ENCODE peak calls at places on chromosome 2, in eight cellular contexts. L is cardiac muscle cell; X is BE2C; R is GM23338; J is left ventricle myocardium inferior; W is mammary epithelial cell; Q is mucosa of descending colon; Z is CD8-positive, alpha-beta T cell. G is an unnamed sample.
A peak's percentile ranks its signal among the peaks of the same experiment; 100 is the strongest.

GRCh38 chr2:168666339-168666738 is 136.1 kb upstream of the NOSTRIN start:
- DNase-seq in Q (no peak), X (no peak), R (no peak), Z (no peak), W (peak; percentile 77), J (no peak), L (no peak), G (no peak)

GRCh38 chr2:205827809-205828208 is 145.5 kb downstream of the NRP2 start:
- DNase-seq in R (no peak), J (no peak), W (no peak), Z (no peak), L (no peak), Q (no peak), X (no peak), G (peak; percentile 44)

GRCh38 chr2:64454316-64455030 is 511 bp downstream of the LGALSL start:
- DNase-seq in X (peak; percentile 63), R (peak; percentile 72), W (peak; percentile 55), Q (peak; percentile 50), Z (peak; percentile 33), J (peak; percentile 61), L (peak; percentile 83), G (peak; percentile 54)

GRCh38 chr2:108571262-108571661 is 37.0 kb downstream of the LIMS1 start:
- DNase-seq in Z (no peak), R (no peak), Q (no peak), L (no peak), X (no peak), J (no peak), W (no peak), G (no peak)

GRCh38 chr2:202161106-202161836 is 77.1 kb downstream of the SUMO1 start:
- DNase-seq in Q (no peak), X (no peak), J (no peak), W (no peak), R (no peak), L (peak; percentile 27), Z (no peak), G (peak; percentile 64)

GRCh38 chr2:201114350-201114749 is 1.6 kb upstream of the CFLAR start:
- DNase-seq in X (no peak), J (no peak), R (no peak), Q (no peak), Z (no peak), L (no peak), W (no peak), G (no peak)

GRCh38 chr2:73239776-73240175 is 5.7 kb downstream of the CCT7 start:
- DNase-seq in Q (no peak), X (no peak), L (no peak), Z (no peak), W (no peak), R (no peak), J (no peak), G (no peak)

GRCh38 chr2:186848873-186849578 is at the start of gene ZSWIM2:
- DNase-seq in X (peak; percentile 83), L (peak; percentile 83), Z (peak; percentile 20), R (peak; percentile 96), W (peak; percentile 76), Q (peak; percentile 8), J (peak; percentile 36), G (peak; percentile 46)

GRCh38 chr2:200454839-200455801 is 54.7 kb downstream of the KCTD18 start:
- DNase-seq in R (no peak), J (no peak), X (no peak), Q (no peak), Z (no peak), W (peak; percentile 27), L (no peak), G (no peak)

GRCh38 chr2:61694312-61695274 is 156.4 kb upstream of the XPO1 start:
- DNase-seq in J (peak; percentile 95), X (peak; percentile 89), W (peak; percentile 78), R (peak; percentile 98), Q (peak; percentile 98), Z (peak; percentile 75), L (peak; percentile 93), G (peak; percentile 95)

GRCh38 chr2:165601065-165601830 is 131.8 kb downstream of the CSRNP3 start:
- DNase-seq in Z (no peak), R (no peak), L (peak; percentile 8), J (no peak), X (no peak), Q (no peak), W (no peak), G (no peak)

GRCh38 chr2:134435505-134435904 is 181.6 kb downstream of the MGAT5 start:
- DNase-seq in J (no peak), L (no peak), Q (no peak), R (no peak), X (no peak), W (no peak), Z (no peak), G (no peak)

GRCh38 chr2:64276417-64277095 is 132.3 kb upstream of the PELI1 start:
- DNase-seq in Z (no peak), R (peak; percentile 95), Q (no peak), W (peak; percentile 35), J (no peak), L (no peak), X (no peak), G (no peak)

GRCh38 chr2:164671664-164672396 is 50.5 kb upstream of the GRB14 start:
- DNase-seq in R (no peak), L (no peak), J (no peak), W (no peak), X (no peak), Q (no peak), Z (no peak), G (no peak)

GRCh38 chr2:96828436-96828835 is 12.4 kb downstream of the CNNM3 start:
- DNase-seq in Z (no peak), L (no peak), W (no peak), Q (no peak), X (no peak), R (no peak), J (no peak), G (no peak)

GRCh38 chr2:238060096-238060541 is 682 bp upstream of the SCLY start:
- DNase-seq in J (no peak), L (no peak), X (no peak), Q (no peak), Z (no peak), R (peak; percentile 32), W (no peak), G (no peak)

DNA sequence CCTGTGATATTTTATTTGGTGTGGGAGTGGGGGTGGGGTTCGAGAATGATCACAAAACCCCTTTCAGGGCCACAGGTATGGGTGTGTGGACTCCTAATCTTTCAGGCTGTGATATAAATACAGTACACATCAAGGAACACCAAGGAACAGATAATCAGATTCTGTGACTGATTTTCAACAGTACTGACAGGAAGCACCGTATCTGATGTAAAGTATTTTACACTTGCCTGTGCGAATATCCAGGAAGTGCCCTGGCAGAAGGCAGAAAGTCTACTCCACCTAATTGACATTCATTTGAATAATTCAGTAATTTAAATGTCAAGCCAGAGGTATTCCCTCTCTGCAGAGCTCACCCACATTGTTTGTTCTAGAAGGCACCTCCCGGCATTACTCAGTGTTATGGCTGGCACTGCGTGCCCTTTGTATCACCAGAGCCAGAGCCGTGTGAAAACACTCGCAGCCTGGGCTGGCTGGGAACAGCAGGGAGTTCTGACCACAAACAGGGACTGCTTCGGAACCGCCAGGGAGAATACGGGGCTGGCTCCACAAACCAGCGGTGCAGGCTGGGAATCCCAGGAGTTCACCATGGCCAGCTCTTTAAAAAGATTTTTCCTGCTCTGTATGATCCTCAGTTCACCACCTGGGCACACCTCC is 91.8 kb downstream of the ACVR1 start:
- DNase-seq in J (peak; percentile 46), X (no peak), R (peak; percentile 49), Z (no peak), Q (peak; percentile 81), L (no peak), W (peak; percentile 89), G (no peak)
- H3K4me1 ChIP-seq in J (peaks cover 80% of the 10 kb centered on the region), X (no peaks in the 10 kb centered on the region), R (peaks cover 54% of the 10 kb centered on the region), Z (peaks cover 7% of the 10 kb centered on the region), Q (peaks cover 30% of the 10 kb centered on the region), L (peaks cover 34% of the 10 kb centered on the region), W (peaks cover 36% of the 10 kb centered on the region), G (peaks cover 5% of the 10 kb centered on the region)

DNA sequence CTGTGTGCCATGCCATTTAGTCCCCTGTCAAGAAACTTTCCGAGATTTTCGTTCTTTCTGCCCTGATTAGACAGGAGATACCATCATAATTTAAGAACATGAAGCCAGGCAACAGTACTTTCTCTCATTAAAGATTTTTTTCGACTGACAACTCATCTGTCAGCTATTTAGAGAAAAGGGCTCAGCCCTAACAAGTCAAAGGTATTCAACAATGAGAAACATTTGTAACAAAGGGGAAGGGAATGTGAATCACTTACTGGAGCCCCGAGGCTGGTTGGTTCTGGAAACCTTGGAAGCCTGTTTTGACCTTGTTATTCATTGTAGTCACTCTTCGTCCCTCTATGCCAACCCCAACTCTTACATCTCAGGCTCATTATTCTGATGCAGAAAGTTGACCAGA is 199.4 kb downstream of the SPP2 start:
- DNase-seq in R (peak; percentile 40), W (peak; percentile 96), Z (no peak), Q (no peak), L (no peak), J (no peak), X (no peak), G (no peak)
- TF ChIP-seq CTCF in R (no peak), W (no peak), Z (no peak), Q (no peak), L (no peak), J (no peak), X (no peak), G (no peak)

GRCh38 chr2:71826299-71826698 is 321.4 kb downstream of the CYP26B1 start:
- DNase-seq in X (no peak), L (no peak), R (no peak), J (no peak), Z (no peak), W (no peak), Q (peak; percentile 14), G (no peak)
- H3K4me1 ChIP-seq in X (no peaks in the 10 kb centered on the region), L (no peaks in the 10 kb centered on the region), R (no peaks in the 10 kb centered on the region), J (peaks cover 25% of the 10 kb centered on the region), Z (no peaks in the 10 kb centered on the region), W (peaks cover 25% of the 10 kb centered on the region), Q (no peaks in the 10 kb centered on the region), G (no peaks in the 10 kb centered on the region)

DNA sequence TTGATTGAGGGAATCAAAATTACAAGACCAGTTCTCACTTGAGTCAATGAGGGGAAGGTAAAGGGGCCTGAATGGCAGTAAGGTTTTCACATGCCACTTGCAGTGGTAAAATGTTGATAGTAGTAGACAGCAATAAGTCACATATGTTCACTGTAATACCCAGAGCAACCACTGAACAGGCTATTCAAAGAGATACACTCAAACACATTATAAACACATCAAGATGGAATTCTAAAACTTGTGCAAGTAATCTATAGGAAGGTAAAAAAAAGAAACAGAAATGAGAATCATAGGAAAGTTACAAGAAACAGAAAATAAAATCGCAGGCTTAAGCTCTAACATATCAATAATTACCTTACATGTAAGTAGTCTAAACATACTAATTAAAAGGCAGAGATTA is 86.6 kb upstream of the AFF3 start:
- DNase-seq in Q (no peak), L (no peak), W (no peak), J (no peak), Z (no peak), R (no peak), X (no peak), G (no peak)
- TF ChIP-seq CTCF in Q (no peak), L (no peak), W (no peak), J (no peak), Z (no peak), R (no peak), X (no peak), G (no peak)

GRCh38 chr2:140311905-140312304 is 1531.7 kb upstream of the NXPH2 start:
- DNase-seq in Z (no peak), X (no peak), R (no peak), W (no peak), J (no peak), L (no peak), Q (no peak), G (no peak)

DNA sequence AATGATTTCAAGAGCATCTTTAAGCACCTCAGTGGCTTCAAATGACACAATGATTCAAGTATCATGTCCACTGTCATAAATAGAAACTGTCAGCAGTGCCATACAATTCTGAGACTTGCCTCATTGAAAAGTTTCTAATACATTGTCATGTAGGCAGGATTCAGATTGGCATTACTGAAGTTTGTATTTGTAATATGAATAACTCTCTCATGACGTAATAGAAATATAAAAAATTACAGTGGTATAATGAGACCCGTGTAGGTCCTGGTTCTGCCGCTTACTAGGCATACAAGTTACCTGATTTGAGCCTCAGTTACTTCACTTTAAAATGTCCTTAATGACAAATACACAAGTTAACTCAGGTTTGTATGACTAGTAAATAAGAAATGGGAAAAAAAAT is 1536.2 kb upstream of the NXPH2 start:
- DNase-seq in J (no peak), X (no peak), W (no peak), L (no peak), Q (no peak), R (no peak), Z (no peak), G (no peak)
- H3K4me1 ChIP-seq in J (no peaks in the 10 kb centered on the region), X (no peaks in the 10 kb centered on the region), W (no peaks in the 10 kb centered on the region), L (no peaks in the 10 kb centered on the region), Q (no peaks in the 10 kb centered on the region), R (no peaks in the 10 kb centered on the region), Z (no peaks in the 10 kb centered on the region), G (no peaks in the 10 kb centered on the region)